ENCODE peak calls at places on chromosome 6, in four cellular contexts. T is lower lobe of right lung, W is mammary epithelial cell, C is GM23248. V is an unnamed sample.

GRCh38 chr6:129207832-129208231 is 324.9 kb downstream of the LAMA2 start:
- DNase-seq in T (no peak), W (no peak), C (no peak), V (no peak)

GRCh38 chr6:126252154-126252553 is 87.8 kb upstream of the CENPW start:
- DNase-seq in C (no peak), W (no peak), T (no peak), V (no peak)

GRCh38 chr6:167532410-167533294 is 207.8 kb downstream of the TTLL2 start:
- DNase-seq in C (no peak), T (no peak), W (no peak), V (no peak)

GRCh38 chr6:55678330-55679224 is 99.6 kb upstream of the HMGCLL1 start:
- DNase-seq in T (no peak), C (no peak), W (no peak), V (no peak)

GRCh38 chr6:17932362-17932852 is 55.0 kb downstream of the KIF13A start:
- DNase-seq in W (peak; percentile 57), T (peak; percentile 51), C (peak; percentile 98), V (peak; percentile 83)

GRCh38 chr6:167116109-167116837 is 6.6 kb upstream of the CCR6 start:
- DNase-seq in W (peak; percentile 2), C (peak; percentile 16), T (no peak), V (no peak)

GRCh38 chr6:146650799-146651481 is 52.2 kb downstream of the ADGB start:
- DNase-seq in T (no peak), C (peak; percentile 50), W (peak; percentile 25), V (peak; percentile 47)

GRCh38 chr6:45614488-45615285 is 237.0 kb upstream of the SUPT3H start:
- DNase-seq in C (peak; percentile 58), T (no peak), W (peak; percentile 75), V (no peak)

GRCh38 chr6:3835055-3835731 is 14.0 kb upstream of the FAM50B start:
- DNase-seq in W (no peak), T (no peak), C (peak; percentile 76), V (no peak)

GRCh38 chr6:15574023-15574422 is 88.8 kb downstream of the DTNBP1 start:
- DNase-seq in T (no peak), C (no peak), W (no peak), V (no peak)

GRCh38 chr6:1388927-1389790 is at the start of gene FOXF2:
- DNase-seq in W (no peak), C (peak; percentile 77), T (no peak), V (peak; percentile 39)

GRCh38 chr6:14476793-14477531 is 359.4 kb downstream of the CD83 start:
- DNase-seq in T (no peak), C (peak; percentile 91), W (no peak), V (peak; percentile 89)

GRCh38 chr6:31471711-31472110 is 26.2 kb upstream of the MICB start:
- DNase-seq in C (no peak), T (no peak), W (no peak), V (no peak)

GRCh38 chr6:74715362-74716068 is 490.3 kb downstream of the COL12A1 start:
- DNase-seq in C (peak; percentile 64), W (peak; percentile 42), T (no peak), V (no peak)

GRCh38 chr6:167678102-167679101 is 148.3 kb upstream of the AFDN start:
- DNase-seq in T (no peak), C (no peak), W (no peak), V (peak; percentile 35)

GRCh38 chr6:105596284-105596755 is 193.4 kb upstream of the PREP start:
- DNase-seq in W (peak; percentile 98), C (peak; percentile 95), T (no peak), V (peak; percentile 35)

GRCh38 chr6:131122516-131122915 is 12.8 kb upstream of the AKAP7 start:
- DNase-seq in T (no peak), C (no peak), W (no peak), V (no peak)

GRCh38 chr6:85403331-85404015 is 46.4 kb upstream of the NT5E start:
- DNase-seq in W (peak; percentile 81), T (no peak), C (peak; percentile 91), V (peak; percentile 42)

GRCh38 chr6:68718379-68719073 is 83.4 kb downstream of the ADGRB3 start:
- DNase-seq in W (no peak), T (no peak), C (peak; percentile 24), V (no peak)

GRCh38 chr6:80088637-80089036 is 17.8 kb upstream of the BCKDHB start:
- DNase-seq in W (no peak), C (no peak), T (no peak), V (no peak)

GRCh38 chr6:168884050-168884645 is 369.5 kb downstream of the THBS2 start:
- DNase-seq in W (no peak), C (no peak), T (no peak), V (no peak)

GRCh38 chr6:5540375-5540774 is 279.1 kb downstream of the FARS2 start:
- DNase-seq in C (peak; percentile 72), W (no peak), T (no peak), V (no peak)

GRCh38 chr6:141562181-141562800 is 570.4 kb upstream of the GJE1 start:
- DNase-seq in T (peak; percentile 42), C (peak; percentile 42), W (no peak), V (no peak)

GRCh38 chr6:155832596-155832995 is 377.0 kb upstream of the NOX3 start:
- DNase-seq in C (no peak), T (no peak), W (peak; percentile 3), V (no peak)

GRCh38 chr6:166691199-166691598 is 64.1 kb upstream of the RPS6KA2 start:
- DNase-seq in W (peak; percentile 60), T (no peak), C (peak; percentile 11), V (peak; percentile 72)

GRCh38 chr6:64683682-64684081 is 1023.3 kb downstream of the EYS start:
- DNase-seq in T (no peak), C (no peak), W (peak; percentile 40), V (no peak)

GRCh38 chr6:99588618-99589289 is 17.9 kb upstream of the PRDM13 start:
- DNase-seq in C (peak; percentile 77), W (peak; percentile 73), T (peak; percentile 85), V (peak; percentile 65)

GRCh38 chr6:126134491-126134890 is 148.2 kb downstream of the TRMT11 start:
- DNase-seq in T (no peak), W (peak; percentile 42), C (no peak), V (no peak)

GRCh38 chr6:83592770-83593394 is 80.5 kb downstream of the PRSS35 start:
- DNase-seq in T (no peak), C (peak; percentile 38), W (peak; percentile 18), V (peak; percentile 5)

GRCh38 chr6:50724381-50725124 is 11.2 kb downstream of the TFAP2D start:
- DNase-seq in W (no peak), C (no peak), T (no peak), V (no peak)

GRCh38 chr6:142356271-142356938 is 54.6 kb downstream of the ADGRG6 start:
- DNase-seq in C (peak; percentile 83), T (no peak), W (peak; percentile 15), V (peak; percentile 11)

DNA sequence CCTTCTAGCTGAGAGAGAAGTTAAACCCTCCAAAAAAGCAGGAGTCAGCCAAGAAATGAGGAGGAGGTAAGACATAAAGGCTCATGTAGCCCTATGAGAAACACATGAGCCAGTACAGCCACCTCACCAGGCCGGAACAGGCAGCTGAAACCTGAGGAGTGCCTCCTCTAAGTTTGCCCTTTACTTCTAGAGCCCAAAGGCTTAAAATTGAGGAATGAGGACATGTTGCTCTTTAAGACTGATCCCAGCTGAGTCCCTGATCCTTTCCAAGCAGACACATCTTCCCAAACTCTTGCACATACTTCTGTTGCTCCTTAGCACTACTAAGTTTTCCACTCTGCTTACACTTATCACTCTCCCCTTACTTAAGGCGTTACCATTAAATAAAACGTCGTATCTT is 123.9 kb downstream of the OGFRL1 start:
- DNase-seq in T (no peak), C (no peak), W (no peak), V (no peak)
- H3K4me3 ChIP-seq in T (peak overlapping the region; percentile 12), C (no peak overlapping the region), W (no peak overlapping the region), V (no peak overlapping the region)

GRCh38 chr6:11192167-11192566 is 40.3 kb downstream of the NEDD9 start:
- DNase-seq in W (no peak), C (no peak), T (no peak), V (no peak)
- H3K36me3 ChIP-seq in W (no peaks in the 10 kb centered on the region), C (no peaks in the 10 kb centered on the region), T (peaks cover 79% of the 10 kb centered on the region), V (peaks cover 17% of the 10 kb centered on the region)

GRCh38 chr6:87078983-87079616 is 15.8 kb downstream of the CGA start:
- DNase-seq in C (peak; percentile 65), T (peak; percentile 63), W (peak; percentile 37), V (peak; percentile 67)
- H3K4me3 ChIP-seq in C (no peak overlapping the region), T (no peak overlapping the region), W (no peak overlapping the region), V (no peak overlapping the region)

DNA sequence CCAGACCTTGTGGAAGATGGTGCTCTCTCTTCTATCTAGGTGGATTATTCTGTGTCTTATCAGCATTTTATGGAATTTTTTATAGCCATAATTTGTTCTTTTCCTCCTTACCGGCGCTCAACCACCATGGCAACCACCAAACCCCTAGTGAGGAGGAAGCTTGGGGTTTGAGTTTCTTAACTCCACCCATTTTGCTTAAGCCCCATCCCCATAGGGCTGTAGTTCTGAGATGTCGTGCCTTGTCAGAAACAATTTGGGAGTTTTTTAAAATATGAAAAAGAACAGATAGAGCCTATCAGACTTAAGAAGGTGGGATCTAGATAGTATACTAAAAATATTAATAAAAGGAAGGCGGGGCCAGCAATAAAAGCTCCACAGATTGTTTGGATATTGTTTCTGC is 5.5 kb downstream of the BRD2 start:
- DNase-seq in C (peak; percentile 79), T (no peak), W (peak; percentile 37), V (peak; percentile 52)
- H3K36me3 ChIP-seq in C (peaks cover 65% of the 10 kb centered on the region), T (peaks cover 65% of the 10 kb centered on the region), W (peaks cover 47% of the 10 kb centered on the region), V (peaks cover 89% of the 10 kb centered on the region)

GRCh38 chr6:27248783-27249182 is 1.3 kb downstream of the PRSS16 start:
- DNase-seq in C (no peak), W (no peak), T (no peak), V (no peak)

GRCh38 chr6:27250955-27251671 is 3.6 kb downstream of the PRSS16 start:
- DNase-seq in W (peak; percentile 88), T (peak; percentile 95), C (peak; percentile 35), V (peak; percentile 81)

GRCh38 chr6:27247133-27247836 is at the start of gene PRSS16:
- DNase-seq in T (no peak), W (no peak), C (no peak), V (no peak)

GRCh38 chr6:27251672-27252251 is 4.3 kb downstream of the PRSS16 start:
- DNase-seq in C (peak; percentile 60), W (peak; percentile 93), T (peak; percentile 90), V (peak; percentile 73)

GRCh38 chr6:27250277-27250954 is 2.9 kb downstream of the PRSS16 start:
- DNase-seq in T (no peak), C (no peak), W (no peak), V (no peak)
- H3K4me3 ChIP-seq in T (peak overlapping the region; percentile 62), C (peak overlapping the region; percentile 65), W (peak overlapping the region; percentile 90), V (peak overlapping the region; percentile 55)

DNA sequence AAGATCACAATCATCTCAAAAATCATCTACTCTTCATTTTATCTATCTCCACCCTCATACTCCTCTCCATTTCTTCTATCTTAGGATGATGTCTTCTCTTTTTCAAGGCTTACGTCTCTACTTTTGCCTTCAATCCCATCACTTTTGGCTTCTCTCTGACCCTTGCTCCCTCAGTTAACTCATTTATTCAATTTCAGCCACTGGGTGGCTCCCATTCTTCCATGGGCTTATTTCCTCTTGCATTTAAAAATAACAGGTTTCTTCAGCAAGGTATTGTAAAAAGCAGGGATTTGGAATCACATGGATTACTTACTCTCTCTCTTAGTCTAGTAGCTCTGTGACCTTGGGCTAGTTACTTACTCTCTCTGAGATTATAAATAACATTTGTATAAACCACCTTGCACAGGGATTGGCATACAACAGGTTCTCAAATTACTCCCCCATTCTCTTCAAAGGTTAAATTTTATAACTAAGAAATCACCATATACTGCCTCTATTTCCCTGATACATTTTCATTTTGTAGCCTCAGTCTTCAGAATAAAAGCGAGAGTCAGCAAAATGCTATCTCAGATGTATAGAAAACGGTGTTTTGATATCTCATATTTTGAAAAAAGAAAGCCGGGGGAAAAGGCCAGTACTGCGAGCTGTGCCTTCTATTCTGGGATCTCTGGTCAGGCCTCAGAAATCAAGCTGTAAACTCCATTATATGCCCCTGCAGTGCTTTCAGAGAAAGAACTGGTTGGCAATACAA is 5.5 kb downstream of the ZSCAN12 start:
- DNase-seq in W (no peak), T (no peak), C (peak; percentile 27), V (no peak)
- H3K36me3 ChIP-seq in W (peaks cover 36% of the 10 kb centered on the region), T (peaks cover 55% of the 10 kb centered on the region), C (peaks cover 25% of the 10 kb centered on the region), V (no peaks in the 10 kb centered on the region)

V was measured in MG63.